ENCODE peak calls at places on chromosome 12, in eight cellular contexts. M, L, K, N, A, H, J and O are unnamed samples.

GRCh38 chr12:77469614-77470333 is 360.9 kb upstream of the NAV3 start:
- DNase-seq in M (no peak), L (no peak), K (no peak), N (no peak), A (no peak), H (no peak), J (no peak), O (no peak)

GRCh38 chr12:91361864-91362263 is 179.2 kb upstream of the DCN start:
- DNase-seq in M (no peak), L (no peak), K (no peak), N (no peak), A (peak), H (peak), J (no peak), O (peak)

GRCh38 chr12:131862084-131862441 is 32.4 kb upstream of the ULK1 start:
- DNase-seq in M (no peak), L (no peak), K (no peak), N (no peak), A (no peak), H (no peak), J (no peak), O (no peak)

GRCh38 chr12:29783773-29784666 is at the start of gene TMTC1:
- DNase-seq in M (peak), L (no peak), K (peak), N (peak), A (no peak), H (peak), J (peak), O (peak)

GRCh38 chr12:112792306-112792705 is 758 bp downstream of the RPH3A start:
- DNase-seq in M (no peak), L (no peak), K (no peak), N (no peak), A (no peak), H (peak), J (no peak), O (no peak)

GRCh38 chr12:49442915-49443314 is 75.7 kb downstream of the SPATS2 start:
- DNase-seq in M (no peak), L (no peak), K (no peak), N (no peak), A (no peak), H (no peak), J (no peak), O (no peak)

GRCh38 chr12:13044002-13044858 is at the start of gene FAM234B:
- DNase-seq in M (peak), L (peak), K (peak), N (peak), A (peak), H (peak), J (peak), O (peak)

GRCh38 chr12:131987552-131987951 is 37.8 kb downstream of the EP400 start:
- DNase-seq in M (no peak), L (no peak), K (no peak), N (no peak), A (no peak), H (no peak), J (no peak), O (no peak)

GRCh38 chr12:109737631-109738030 is 24.0 kb downstream of the FAM222A start:
- DNase-seq in M (no peak), L (no peak), K (peak), N (peak), A (no peak), H (no peak), J (no peak), O (no peak)